ENCODE peak calls at places on chromosomes 1 and 21, in six cellular contexts. M is GM10248; X is prostate gland; N is CD8-positive, alpha-beta memory T cell; W is ovary; Z is activated T-helper 9 cell treated with anti-CD3 and anti-CD28 coated beads, Interleukin-2, amount 50 U/mL, for 16 hours. H is an unnamed sample.

GRCh38 chr1:159334797-159335196 is 32.7 kb downstream of the FCER1A start:
- DNase-seq in M (no peak), X (no peak), Z (no peak), W (no peak), N (no peak), H (no peak)

GRCh38 chr1:42739753-42740700 is at the start of gene CLDN19:
- DNase-seq in X (no peak), M (no peak), W (no peak), N (no peak), Z (no peak), H (no peak)

GRCh38 chr1:76826072-76826827 is 41.0 kb upstream of the ST6GALNAC5 start:
- DNase-seq in M (no peak), N (no peak), Z (no peak), W (no peak), X (no peak), H (no peak)

GRCh38 chr1:71231751-71232150 is 150.9 kb upstream of the ZRANB2 start:
- DNase-seq in Z (no peak), W (no peak), M (no peak), X (no peak), N (no peak), H (no peak)

GRCh38 chr1:203444077-203444683 is 31.4 kb upstream of the PRELP start:
- DNase-seq in W (no peak), M (no peak), N (no peak), Z (no peak), X (no peak), H (no peak)

GRCh38 chr1:16068356-16069270 is 4.8 kb downstream of the FAM131C start:
- DNase-seq in W (no peak), N (no peak), Z (no peak), X (no peak), M (no peak), H (no peak)

GRCh38 chr1:179369751-179370341 is 4.1 kb downstream of the AXDND1 start:
- DNase-seq in W (no peak), Z (no peak), M (peak), X (peak), N (peak), H (peak)

GRCh38 chr1:204080163-204080903 is 7.4 kb downstream of the SOX13 start:
- DNase-seq in X (peak), W (peak), M (no peak), N (no peak), Z (no peak), H (no peak)

GRCh38 chr1:224684920-224685547 is 68.9 kb downstream of the CNIH3 start:
- DNase-seq in X (no peak), W (no peak), N (no peak), Z (no peak), M (no peak), H (no peak)

GRCh38 chr21:44571296-44571695 is 2.2 kb upstream of the KRTAP10-4 start:
- DNase-seq in W (no peak), Z (no peak), X (no peak), M (peak), N (no peak), H (no peak)

GRCh38 chr1:3211996-3212395 is 143.0 kb downstream of the PRDM16 start:
- DNase-seq in Z (no peak), X (no peak), W (no peak), M (no peak), N (no peak), H (no peak)

GRCh38 chr1:2547210-2548067 is 8.7 kb upstream of the TNFRSF14 start:
- DNase-seq in W (no peak), M (peak), Z (no peak), X (no peak), N (peak), H (no peak)

GRCh38 chr1:25744140-25744581 is 55.8 kb upstream of the SELENON start:
- DNase-seq in W (peak), Z (no peak), M (no peak), X (peak), N (no peak), H (peak)

GRCh38 chr1:8740034-8740449 is 77.4 kb downstream of the RERE start:
- DNase-seq in M (no peak), N (no peak), Z (no peak), W (no peak), X (no peak), H (peak)

GRCh38 chr1:56139786-56140185 is 439.6 kb downstream of the PLPP3 start:
- DNase-seq in Z (no peak), N (no peak), M (no peak), W (no peak), X (no peak), H (no peak)

GRCh38 chr1:176701151-176701866 is 238.3 kb downstream of the PAPPA2 start:
- DNase-seq in X (no peak), Z (no peak), W (no peak), M (no peak), N (no peak), H (no peak)

GRCh38 chr1:207959141-207959825 is 48.4 kb upstream of the CD34 start:
- DNase-seq in M (peak), Z (no peak), N (no peak), W (peak), X (peak), H (no peak)

GRCh38 chr21:45318556-45319341 is 31.1 kb upstream of the POFUT2 start:
- DNase-seq in N (no peak), W (peak), X (no peak), M (no peak), Z (no peak), H (no peak)

GRCh38 chr1:28190337-28190979 is 14.0 kb upstream of the PTAFR start:
- DNase-seq in N (no peak), Z (no peak), M (no peak), X (no peak), W (no peak), H (no peak)

GRCh38 chr21:44815852-44816628 is 1.8 kb downstream of the SUMO3 start:
- DNase-seq in N (no peak), M (no peak), X (no peak), Z (no peak), W (peak), H (no peak)

GRCh38 chr1:60133848-60134247 is 60.3 kb upstream of the C1orf87 start:
- DNase-seq in X (no peak), N (no peak), W (no peak), Z (no peak), M (no peak), H (no peak)

GRCh38 chr1:67889940-67890567 is 56.8 kb upstream of the GNG12 start:
- DNase-seq in W (no peak), Z (no peak), M (no peak), X (no peak), N (no peak), H (no peak)

GRCh38 chr1:157105988-157106812 is 6.6 kb upstream of the ETV3L start:
- DNase-seq in Z (no peak), N (no peak), X (no peak), W (no peak), M (peak), H (peak)

GRCh38 chr1:157961805-157962762 is 31.4 kb upstream of the KIRREL1 start:
- DNase-seq in N (no peak), W (no peak), Z (no peak), M (no peak), X (no peak), H (no peak)

GRCh38 chr21:44525431-44526095 is 14.4 kb downstream of the KRTAP10-1 start:
- DNase-seq in M (no peak), N (no peak), Z (no peak), X (no peak), W (no peak), H (no peak)

GRCh38 chr1:197917553-197917812 is 311 bp downstream of the LHX9 start:
- DNase-seq in Z (no peak), X (no peak), W (no peak), N (no peak), M (no peak), H (no peak)

GRCh38 chr21:27519357-27519756 is 552.5 kb upstream of the ADAMTS5 start:
- DNase-seq in M (no peak), W (no peak), N (no peak), X (no peak), Z (no peak), H (peak)

GRCh38 chr1:203271018-203271743 is 34.1 kb upstream of the BTG2 start:
- DNase-seq in Z (no peak), W (no peak), N (peak), M (peak), X (peak), H (no peak)

GRCh38 chr1:108749081-108749480 is 2.6 kb downstream of the STXBP3 start:
- DNase-seq in N (no peak), Z (no peak), M (no peak), X (no peak), W (no peak), H (no peak)

GRCh38 chr1:211653907-211654553 is 21.4 kb downstream of the NEK2 start:
- DNase-seq in Z (no peak), M (no peak), N (no peak), W (no peak), X (no peak), H (no peak)

GRCh38 chr1:197152662-197153061 is 6.2 kb upstream of the ASPM start:
- DNase-seq in M (no peak), N (no peak), X (no peak), Z (no peak), W (no peak), H (no peak)

GRCh38 chr1:41580021-41580420 is 95.5 kb upstream of the EDN2 start:
- DNase-seq in M (no peak), W (no peak), X (no peak), Z (no peak), N (no peak), H (no peak)

GRCh38 chr21:46124083-46124925 is 26.4 kb downstream of the COL6A2 start:
- DNase-seq in W (peak), M (no peak), X (no peak), N (no peak), Z (no peak), H (no peak)

H was measured in brain pericyte.